ENCODE peak calls at places on chromosome X, in four cellular contexts. P is left ventricle myocardium inferior; F is GM10248; X is CD8-positive, alpha-beta T cell. J is an unnamed sample.

GRCh38 chrX:39377171-39377570 is 575.9 kb downstream of the MID1IP1 start:
- DNase-seq in P (no peak), F (no peak), X (no peak), J (no peak)

GRCh38 chrX:6440647-6441046 is 94.3 kb downstream of the VCX3A start:
- DNase-seq in P (no peak), F (no peak), X (no peak), J (no peak)

GRCh38 chrX:71450433-71451106 is 82.3 kb upstream of the OGT start:
- DNase-seq in P (no peak), F (no peak), X (no peak), J (no peak)

GRCh38 chrX:107118322-107119147 is at the start of gene RBM41:
- DNase-seq in P (peak), F (peak), X (peak), J (peak)

GRCh38 chrX:42746606-42747005 is 31.4 kb downstream of the PPP1R2C start:
- DNase-seq in P (no peak), F (no peak), X (no peak), J (no peak)

GRCh38 chrX:153688900-153689590 is 1.3 kb downstream of the SLC6A8 start:
- DNase-seq in P (peak), F (no peak), X (no peak), J (no peak)

GRCh38 chrX:17642891-17643290 is 94.4 kb upstream of the SCML1 start:
- DNase-seq in P (no peak), F (no peak), X (no peak), J (no peak)

GRCh38 chrX:139475432-139475831 is 55.1 kb upstream of the F9 start:
- DNase-seq in P (no peak), F (no peak), X (no peak), J (no peak)

GRCh38 chrX:3184176-3184930 is 143.1 kb downstream of the ARSF start:
- DNase-seq in P (no peak), F (no peak), X (no peak), J (no peak)

GRCh38 chrX:153900806-153901752 is 3.4 kb upstream of the AVPR2 start:
- DNase-seq in P (peak), F (peak), X (peak), J (peak)

GRCh38 chrX:147850875-147851274 is 60.8 kb upstream of the FMR1 start:
- DNase-seq in P (no peak), F (no peak), X (no peak), J (no peak)

GRCh38 chrX:122579036-122579435 is 605.0 kb upstream of the GRIA3 start:
- DNase-seq in P (no peak), F (no peak), X (no peak), J (no peak)

GRCh38 chrX:110125435-110125834 is 122.5 kb downstream of the TMEM164 start:
- DNase-seq in P (no peak), F (no peak), X (no peak), J (no peak)
- TF ChIP-seq CTCF in P (peak), F (peak), X (no peak), J (no peak)

DNA sequence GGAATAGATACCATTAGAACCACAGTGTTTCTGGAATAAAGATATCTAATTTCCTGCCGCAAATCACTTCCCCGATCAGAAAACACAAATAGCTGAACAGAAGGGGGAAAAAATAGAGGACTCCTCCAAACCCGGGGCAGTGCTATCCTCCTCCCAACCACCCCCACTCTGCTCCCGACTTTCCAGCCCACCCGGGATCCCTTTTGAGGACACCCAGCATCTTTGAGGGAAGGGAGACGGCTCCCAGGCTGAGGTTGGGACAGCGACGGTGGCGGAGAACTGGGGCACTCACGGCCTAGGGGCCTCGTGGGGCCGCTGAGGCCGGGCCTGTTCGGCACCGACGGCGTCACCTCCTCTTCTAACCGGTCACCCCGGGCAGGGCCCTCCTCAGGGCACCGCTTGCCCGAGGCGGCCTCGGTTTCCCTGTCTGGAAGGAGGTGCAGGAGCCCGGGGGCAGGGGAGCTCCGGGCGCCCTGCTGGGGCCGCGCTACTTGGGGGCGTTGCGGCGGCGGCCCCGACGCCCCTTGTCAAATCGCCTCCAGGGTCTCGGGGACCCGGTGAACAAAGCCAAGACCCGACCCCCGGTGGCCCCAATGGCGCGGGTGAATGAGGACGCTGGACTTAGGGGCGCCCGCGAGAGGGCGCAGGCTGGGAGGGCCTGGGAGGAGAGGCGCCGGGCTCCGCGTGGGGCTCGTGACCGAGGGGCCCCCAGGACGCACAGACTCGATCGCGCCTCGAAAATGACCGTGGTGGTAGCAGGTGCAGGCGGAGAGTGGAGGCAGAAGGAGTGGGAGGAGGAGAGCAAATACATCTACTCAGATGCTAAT is 6.9 kb upstream of the ARX start:
- DNase-seq in P (no peak), F (no peak), X (no peak), J (no peak)
- TF ChIP-seq CTCF in P (no peak), F (peak), X (no peak), J (no peak)

GRCh38 chrX:21376636-21377035 is 2.4 kb downstream of the CNKSR2 start:
- DNase-seq in P (no peak), F (no peak), X (no peak), J (no peak)
- TF ChIP-seq CTCF in P (no peak), F (no peak), X (no peak), J (no peak)

GRCh38 chrX:68953331-68953730 is 124.5 kb downstream of the EFNB1 start:
- DNase-seq in P (no peak), F (no peak), X (no peak), J (no peak)
- TF ChIP-seq CTCF in P (no peak), F (no peak), X (no peak), J (no peak)

DNA sequence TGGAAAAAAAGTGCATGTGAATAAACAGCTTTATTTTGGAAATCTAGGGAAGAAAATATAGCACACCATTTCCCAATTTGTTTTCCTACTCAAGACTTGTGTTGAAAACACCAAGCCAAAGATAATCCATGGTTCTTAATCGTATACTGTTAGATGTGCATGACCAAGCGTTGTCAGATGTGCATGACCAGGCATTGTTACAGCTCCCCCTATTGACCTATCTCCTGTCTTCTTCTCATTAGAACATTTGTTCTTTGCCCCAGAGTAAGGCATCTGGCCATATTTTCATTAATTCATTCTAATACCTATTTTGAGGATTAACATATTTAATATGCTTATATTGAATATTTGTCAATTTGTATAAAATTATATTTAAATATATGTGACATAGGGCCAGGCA is 14.4 kb upstream of the VCX start:
- DNase-seq in P (no peak), F (peak), X (no peak), J (no peak)
- TF ChIP-seq CTCF in P (peak), F (no peak), X (no peak), J (no peak)